ENCODE peak calls at places on chromosomes 12 and 14, in four cellular contexts. J is bronchial epithelial cell, F is activated T-cell treated with anti-CD3 and anti-CD28 coated beads for 1 hour, N is HuH-7.5. W is an unnamed sample.

GRCh38 chr14:89589400-89590128 is 172.5 kb upstream of the FOXN3 start:
- DNase-seq in J (no peak), N (no peak), F (no peak), W (no peak)

GRCh38 chr14:67722293-67722692 is 20.6 kb downstream of the RDH12 start:
- DNase-seq in N (no peak), F (no peak), J (no peak), W (no peak)

GRCh38 chr12:84874125-84874824 is 38.3 kb downstream of the SLC6A15 start:
- DNase-seq in J (peak), F (no peak), N (peak), W (no peak)

GRCh38 chr12:26010293-26010821 is 51.9 kb downstream of the RASSF8 start:
- DNase-seq in N (no peak), J (peak), F (no peak), W (no peak)

GRCh38 chr12:68479261-68479581 is 131.5 kb upstream of the RAP1B start:
- DNase-seq in F (no peak), N (no peak), J (no peak), W (no peak)

GRCh38 chr14:39160494-39160893 is 9.6 kb downstream of the TRAPPC6B start:
- DNase-seq in N (no peak), F (no peak), J (no peak), W (no peak)

GRCh38 chr12:89411846-89412245 is 59.5 kb upstream of the DUSP6 start:
- DNase-seq in F (no peak), J (no peak), N (no peak), W (no peak)

GRCh38 chr12:65825573-65826512 is 1.6 kb downstream of the HMGA2 start:
- DNase-seq in J (no peak), F (no peak), N (peak), W (no peak)

GRCh38 chr12:92332552-92332951 is 186.9 kb upstream of the BTG1 start:
- DNase-seq in N (no peak), J (no peak), F (no peak), W (no peak)

GRCh38 chr14:26775765-26776577 is 178.1 kb upstream of the NOVA1 start:
- DNase-seq in F (no peak), J (peak), N (no peak), W (no peak)

GRCh38 chr14:58690801-58691516 is 53.2 kb downstream of the DACT1 start:
- DNase-seq in J (no peak), N (no peak), F (no peak), W (no peak)

GRCh38 chr12:107948675-107949074 is 174.2 kb downstream of the ASCL4 start:
- DNase-seq in J (no peak), N (no peak), F (no peak), W (no peak)

GRCh38 chr12:37548266-37548805 is 768.2 kb upstream of the ALG10B start:
- DNase-seq in N (no peak), J (no peak), F (no peak), W (no peak)

GRCh38 chr14:92568621-92569479 is 55.3 kb downstream of the RIN3 start:
- DNase-seq in J (no peak), F (no peak), N (no peak), W (no peak)

GRCh38 chr14:49908433-49908782 is 15.5 kb downstream of the ARF6 start:
- DNase-seq in N (no peak), J (peak), F (no peak), W (no peak)

GRCh38 chr12:32163596-32163995 is 56.9 kb downstream of the BICD1 start:
- DNase-seq in N (no peak), J (no peak), F (no peak), W (no peak)

GRCh38 chr12:27190761-27191160 is 53.3 kb upstream of the STK38L start:
- DNase-seq in N (no peak), J (peak), F (no peak), W (no peak)

GRCh38 chr12:479161-479560 is 19.4 kb downstream of the B4GALNT3 start:
- DNase-seq in J (no peak), N (no peak), F (no peak), W (no peak)

GRCh38 chr14:48936881-48937280 is 649.3 kb downstream of the RPS29 start:
- DNase-seq in J (no peak), F (no peak), N (no peak), W (no peak)

GRCh38 chr14:21455592-21455911 is 371 bp downstream of the CHD8 start:
- DNase-seq in N (no peak), J (no peak), F (no peak), W (no peak)

GRCh38 chr12:92518071-92518470 is 184.7 kb upstream of the PLEKHG7 start:
- DNase-seq in N (no peak), F (no peak), J (no peak), W (no peak)

GRCh38 chr12:85130631-85131030 is 94.5 kb downstream of the LRRIQ1 start:
- DNase-seq in N (no peak), J (no peak), F (no peak), W (no peak)

GRCh38 chr12:42372154-42372791 is 46.3 kb downstream of the PPHLN1 start:
- DNase-seq in N (peak), J (peak), F (no peak), W (no peak)

GRCh38 chr14:72907886-72908285 is 14.0 kb upstream of the DPF3 start:
- DNase-seq in N (no peak), F (no peak), J (peak), W (no peak)

GRCh38 chr12:62720661-62721330 is 214.2 kb downstream of the PPM1H start:
- DNase-seq in F (no peak), N (no peak), J (no peak), W (no peak)

GRCh38 chr12:47067778-47068431 is 11.5 kb upstream of the PCED1B start:
- DNase-seq in N (no peak), F (no peak), J (no peak), W (no peak)

GRCh38 chr14:61477845-61478438 is 156.6 kb downstream of the PRKCH start:
- DNase-seq in N (no peak), J (no peak), F (no peak), W (peak)

GRCh38 chr12:107119091-107119490 is 25.7 kb upstream of the CRY1 start:
- DNase-seq in N (no peak), F (no peak), J (no peak), W (no peak)

GRCh38 chr12:56128669-56129209 is 672 bp downstream of the ESYT1 start:
- DNase-seq in N (no peak), F (no peak), J (peak), W (no peak)

GRCh38 chr14:69107407-69108003 is 45.4 kb downstream of the DCAF5 start:
- DNase-seq in J (peak), N (no peak), F (no peak), W (peak)

W was measured in CD8-positive, alpha-beta T cell.